ENCODE peak calls at places on chromosome 15, in six cellular contexts. One of them, this sample, is unnamed.

GRCh38 chr15:39586387-39587171 is 5.7 kb downstream of the THBS1 start:
- DNase-seq in germinal center: no peak
- DNase-seq in OCI-LY7: no peak
- DNase-seq in HFF-Myc: peak; percentile 73
- DNase-seq in glutamatergic neuron: no peak
- DNase-seq in GM23338: no peak
- DNase-seq in this sample: no peak

GRCh38 chr15:43404130-43404529 is 33.2 kb downstream of the TUBGCP4 start:
- DNase-seq in germinal center: no peak
- DNase-seq in OCI-LY7: no peak
- DNase-seq in HFF-Myc: no peak
- DNase-seq in glutamatergic neuron: no peak
- DNase-seq in GM23338: no peak
- DNase-seq in this sample: no peak

GRCh38 chr15:63942486-63943365 is 103.6 kb downstream of the DAPK2 start:
- DNase-seq in germinal center: no peak
- DNase-seq in OCI-LY7: peak; percentile 15
- DNase-seq in HFF-Myc: no peak
- DNase-seq in glutamatergic neuron: no peak
- DNase-seq in GM23338: no peak
- DNase-seq in this sample: no peak

GRCh38 chr15:80977627-80978036 is 12.0 kb downstream of the MESD start:
- DNase-seq in germinal center: no peak
- DNase-seq in OCI-LY7: peak; percentile 72
- DNase-seq in HFF-Myc: no peak
- DNase-seq in glutamatergic neuron: peak; percentile 87
- DNase-seq in GM23338: peak; percentile 90
- DNase-seq in this sample: no peak

GRCh38 chr15:90994417-90995311 is at the start of gene PRC1:
- DNase-seq in germinal center: peak; percentile 99
- DNase-seq in OCI-LY7: peak; percentile 98
- DNase-seq in HFF-Myc: peak; percentile 84
- DNase-seq in glutamatergic neuron: peak; percentile 100
- DNase-seq in GM23338: peak; percentile 99
- DNase-seq in this sample: peak; percentile 86

GRCh38 chr15:101019351-101019750 is 100.2 kb downstream of the LRRK1 start:
- DNase-seq in germinal center: no peak
- DNase-seq in OCI-LY7: no peak
- DNase-seq in HFF-Myc: no peak
- DNase-seq in glutamatergic neuron: peak; percentile 5
- DNase-seq in GM23338: no peak
- DNase-seq in this sample: no peak

GRCh38 chr15:65333441-65333820 is 29.0 kb downstream of the RNU5B-1 start:
- DNase-seq in germinal center: no peak
- DNase-seq in OCI-LY7: no peak
- DNase-seq in HFF-Myc: no peak
- DNase-seq in glutamatergic neuron: peak; percentile 17
- DNase-seq in GM23338: no peak
- DNase-seq in this sample: no peak

GRCh38 chr15:25739687-25740121 is 123.4 kb downstream of the ATP10A start:
- DNase-seq in germinal center: peak; percentile 54
- DNase-seq in OCI-LY7: peak; percentile 72
- DNase-seq in HFF-Myc: peak; percentile 12
- DNase-seq in glutamatergic neuron: no peak
- DNase-seq in GM23338: peak; percentile 61
- DNase-seq in this sample: no peak

GRCh38 chr15:49831206-49831965 is 210.5 kb downstream of the DTWD1 start:
- DNase-seq in germinal center: no peak
- DNase-seq in OCI-LY7: no peak
- DNase-seq in HFF-Myc: peak; percentile 82
- DNase-seq in glutamatergic neuron: no peak
- DNase-seq in GM23338: no peak
- DNase-seq in this sample: no peak

GRCh38 chr15:62927196-62927595 is 115.4 kb upstream of the TPM1 start:
- DNase-seq in germinal center: no peak
- DNase-seq in OCI-LY7: no peak
- DNase-seq in HFF-Myc: no peak
- DNase-seq in glutamatergic neuron: no peak
- DNase-seq in GM23338: no peak
- DNase-seq in this sample: no peak

GRCh38 chr15:44102675-44103254 is 92.3 kb downstream of the FRMD5 start:
- DNase-seq in germinal center: no peak
- DNase-seq in OCI-LY7: no peak
- DNase-seq in HFF-Myc: peak; percentile 82
- DNase-seq in glutamatergic neuron: no peak
- DNase-seq in GM23338: no peak
- DNase-seq in this sample: peak; percentile 97

GRCh38 chr15:67043939-67044771 is 21.2 kb upstream of the SMAD3 start:
- DNase-seq in germinal center: no peak
- DNase-seq in OCI-LY7: no peak
- DNase-seq in HFF-Myc: peak; percentile 65
- DNase-seq in glutamatergic neuron: no peak
- DNase-seq in GM23338: peak; percentile 87
- DNase-seq in this sample: no peak

GRCh38 chr15:39315200-39315599 is 265.7 kb upstream of the THBS1 start:
- DNase-seq in germinal center: no peak
- DNase-seq in OCI-LY7: no peak
- DNase-seq in HFF-Myc: no peak
- DNase-seq in glutamatergic neuron: no peak
- DNase-seq in GM23338: no peak
- DNase-seq in this sample: no peak

GRCh38 chr15:89472785-89473256 is 23.6 kb downstream of the RHCG start:
- DNase-seq in germinal center: peak; percentile 77
- DNase-seq in OCI-LY7: peak; percentile 70
- DNase-seq in HFF-Myc: no peak
- DNase-seq in glutamatergic neuron: peak; percentile 88
- DNase-seq in GM23338: peak; percentile 81
- DNase-seq in this sample: peak; percentile 36

GRCh38 chr15:88938802-88939485 is 25.8 kb upstream of the MFGE8 start:
- DNase-seq in germinal center: no peak
- DNase-seq in OCI-LY7: no peak
- DNase-seq in HFF-Myc: no peak
- DNase-seq in glutamatergic neuron: no peak
- DNase-seq in GM23338: peak; percentile 74
- DNase-seq in this sample: no peak

GRCh38 chr15:70547846-70548487 is 215.4 kb downstream of the UACA start:
- DNase-seq in germinal center: no peak
- DNase-seq in OCI-LY7: no peak
- DNase-seq in HFF-Myc: no peak
- DNase-seq in glutamatergic neuron: no peak
- DNase-seq in GM23338: no peak
- DNase-seq in this sample: no peak

GRCh38 chr15:52658955-52659354 is 20.2 kb downstream of the ATOSA start:
- DNase-seq in germinal center: no peak
- DNase-seq in OCI-LY7: no peak
- DNase-seq in HFF-Myc: no peak
- DNase-seq in glutamatergic neuron: no peak
- DNase-seq in GM23338: no peak
- DNase-seq in this sample: no peak

GRCh38 chr15:38706956-38707355 is 142.3 kb upstream of the RASGRP1 start:
- DNase-seq in germinal center: no peak
- DNase-seq in OCI-LY7: no peak
- DNase-seq in HFF-Myc: no peak
- DNase-seq in glutamatergic neuron: no peak
- DNase-seq in GM23338: no peak
- DNase-seq in this sample: no peak

GRCh38 chr15:90886291-90886614 is 1.9 kb downstream of the FES start:
- DNase-seq in germinal center: no peak
- DNase-seq in OCI-LY7: no peak
- DNase-seq in HFF-Myc: no peak
- DNase-seq in glutamatergic neuron: no peak
- DNase-seq in GM23338: no peak
- DNase-seq in this sample: no peak

GRCh38 chr15:77013786-77014136 is 18.8 kb downstream of the PSTPIP1 start:
- DNase-seq in germinal center: peak; percentile 30
- DNase-seq in OCI-LY7: no peak
- DNase-seq in HFF-Myc: no peak
- DNase-seq in glutamatergic neuron: no peak
- DNase-seq in GM23338: no peak
- DNase-seq in this sample: no peak

GRCh38 chr15:41001524-41001923 is 48.3 kb downstream of the CHAC1 start:
- DNase-seq in germinal center: no peak
- DNase-seq in OCI-LY7: no peak
- DNase-seq in HFF-Myc: no peak
- DNase-seq in glutamatergic neuron: no peak
- DNase-seq in GM23338: no peak
- DNase-seq in this sample: peak; percentile 41

GRCh38 chr15:32879980-32880379 is 162.2 kb downstream of the GREM1 start:
- DNase-seq in germinal center: no peak
- DNase-seq in OCI-LY7: no peak
- DNase-seq in HFF-Myc: no peak
- DNase-seq in glutamatergic neuron: no peak
- DNase-seq in GM23338: no peak
- DNase-seq in this sample: no peak

GRCh38 chr15:49370782-49371181 is 52.3 kb upstream of the FGF7 start:
- DNase-seq in germinal center: no peak
- DNase-seq in OCI-LY7: peak; percentile 10
- DNase-seq in HFF-Myc: no peak
- DNase-seq in glutamatergic neuron: no peak
- DNase-seq in GM23338: no peak
- DNase-seq in this sample: peak; percentile 22

GRCh38 chr15:60385620-60386552 is 11.9 kb downstream of the ANXA2 start:
- DNase-seq in germinal center: no peak
- DNase-seq in OCI-LY7: no peak
- DNase-seq in HFF-Myc: no peak
- DNase-seq in glutamatergic neuron: no peak
- DNase-seq in GM23338: no peak
- DNase-seq in this sample: no peak

GRCh38 chr15:99100245-99101173 is 4.4 kb upstream of the SYNM start:
- DNase-seq in germinal center: peak; percentile 25
- DNase-seq in OCI-LY7: no peak
- DNase-seq in HFF-Myc: peak; percentile 29
- DNase-seq in glutamatergic neuron: peak; percentile 94
- DNase-seq in GM23338: peak; percentile 93
- DNase-seq in this sample: no peak

GRCh38 chr15:43446344-43446743 is 46.6 kb downstream of the TP53BP1 start:
- DNase-seq in germinal center: no peak
- DNase-seq in OCI-LY7: no peak
- DNase-seq in HFF-Myc: no peak
- DNase-seq in glutamatergic neuron: no peak
- DNase-seq in GM23338: no peak
- DNase-seq in this sample: no peak

GRCh38 chr15:40091861-40092415 is 16.7 kb downstream of the BMF start:
- DNase-seq in germinal center: no peak
- DNase-seq in OCI-LY7: no peak
- DNase-seq in HFF-Myc: no peak
- DNase-seq in glutamatergic neuron: no peak
- DNase-seq in GM23338: peak; percentile 45
- DNase-seq in this sample: no peak

GRCh38 chr15:43550527-43551363 is 33.3 kb downstream of the MAP1A start:
- DNase-seq in germinal center: no peak
- DNase-seq in OCI-LY7: no peak
- DNase-seq in HFF-Myc: no peak
- DNase-seq in glutamatergic neuron: no peak
- DNase-seq in GM23338: no peak
- DNase-seq in this sample: no peak

GRCh38 chr15:63389902-63390301 is 8.3 kb upstream of the CA12 start:
- DNase-seq in germinal center: no peak
- DNase-seq in OCI-LY7: peak; percentile 10
- DNase-seq in HFF-Myc: no peak
- DNase-seq in glutamatergic neuron: no peak
- DNase-seq in GM23338: no peak
- DNase-seq in this sample: no peak

GRCh38 chr15:26854435-26854834 is 12.4 kb upstream of the GABRA5 start:
- DNase-seq in germinal center: no peak
- DNase-seq in OCI-LY7: no peak
- DNase-seq in HFF-Myc: no peak
- DNase-seq in glutamatergic neuron: no peak
- DNase-seq in GM23338: no peak
- DNase-seq in this sample: no peak

GRCh38 chr15:52114656-52115055 is 2.1 kb upstream of the BCL2L10 start:
- DNase-seq in germinal center: no peak
- DNase-seq in OCI-LY7: no peak
- DNase-seq in HFF-Myc: no peak
- DNase-seq in glutamatergic neuron: no peak
- DNase-seq in GM23338: no peak
- DNase-seq in this sample: no peak

This sample was measured in Panc1.